ENCODE peak calls at places on chromosome 10, in six cellular contexts. F, I, U, S, J and V are unnamed samples.

GRCh38 chr10:124377101-124377500 is 41.6 kb downstream of the OAT start:
- DNase-seq in F (no peak), U (no peak), J (no peak), I (no peak), S (no peak), V (no peak)

GRCh38 chr10:516766-517165 is 172.7 kb downstream of the DIP2C start:
- DNase-seq in F (no peak), I (peak; percentile 57), U (no peak), J (no peak), S (no peak), V (peak; percentile 49)

GRCh38 chr10:50679149-50679548 is 55.4 kb upstream of the SGMS1 start:
- DNase-seq in J (no peak), U (no peak), S (no peak), F (peak; percentile 17), I (no peak), V (no peak)

GRCh38 chr10:17435898-17436297 is 18.5 kb downstream of the ST8SIA6 start:
- DNase-seq in U (no peak), F (no peak), S (no peak), J (no peak), I (no peak), V (no peak)

GRCh38 chr10:55628260-55628701 is 732.8 kb downstream of the ZWINT start:
- DNase-seq in J (no peak), I (peak; percentile 61), S (no peak), U (no peak), F (peak; percentile 71), V (no peak)

GRCh38 chr10:15744217-15744865 is 24.6 kb upstream of the ITGA8 start:
- DNase-seq in J (peak; percentile 25), F (peak; percentile 92), I (peak; percentile 37), S (peak; percentile 66), U (no peak), V (no peak)

GRCh38 chr10:49056356-49056755 is 59.0 kb downstream of the VSTM4 start:
- DNase-seq in J (no peak), S (no peak), U (no peak), F (no peak), I (no peak), V (no peak)

GRCh38 chr10:47094636-47095035 is 183.4 kb downstream of the PTPN20 start:
- DNase-seq in F (no peak), U (peak; percentile 49), I (no peak), J (no peak), S (no peak), V (no peak)

GRCh38 chr10:6185039-6185716 is 17.6 kb upstream of the PFKFB3 start:
- DNase-seq in I (peak; percentile 5), S (no peak), J (no peak), U (no peak), F (no peak), V (peak; percentile 64)

GRCh38 chr10:107548301-107548700 is 383.8 kb upstream of the SORCS1 start:
- DNase-seq in J (no peak), U (no peak), F (peak; percentile 32), I (no peak), S (no peak), V (no peak)

GRCh38 chr10:12960939-12961338 is 40.6 kb downstream of the CCDC3 start:
- DNase-seq in S (no peak), U (peak; percentile 46), I (no peak), F (no peak), J (no peak), V (no peak)

GRCh38 chr10:89219512-89220218 is 12.5 kb upstream of the CH25H start:
- DNase-seq in I (no peak), F (no peak), U (no peak), J (no peak), S (no peak), V (no peak)

GRCh38 chr10:51510231-51510630 is 189.2 kb downstream of the CSTF2T start:
- DNase-seq in F (no peak), S (no peak), U (no peak), I (no peak), J (no peak), V (no peak)

GRCh38 chr10:59887972-59888640 is 18.2 kb downstream of the CCDC6 start:
- DNase-seq in S (no peak), J (no peak), F (no peak), U (no peak), I (no peak), V (no peak)

GRCh38 chr10:119657725-119658124 is 6.5 kb downstream of the BAG3 start:
- DNase-seq in I (no peak), U (no peak), J (no peak), F (no peak), S (no peak), V (no peak)

GRCh38 chr10:878333-878753 is 53.2 kb downstream of the LARP4B start:
- DNase-seq in U (no peak), S (no peak), I (no peak), J (no peak), F (no peak), V (no peak)

GRCh38 chr10:104331208-104331838 is 6.9 kb downstream of the ITPRIP start:
- DNase-seq in F (peak; percentile 55), I (no peak), J (no peak), S (peak; percentile 44), U (no peak), V (peak; percentile 68)

GRCh38 chr10:47257396-47258120 is 42.4 kb upstream of the GDF10 start:
- DNase-seq in U (no peak), S (no peak), F (no peak), I (no peak), J (no peak), V (no peak)

GRCh38 chr10:8975535-8975934 is 921.0 kb downstream of the GATA3 start:
- DNase-seq in S (no peak), I (no peak), J (no peak), F (peak; percentile 11), U (no peak), V (no peak)

GRCh38 chr10:43803816-43804215 is 155.1 kb upstream of the ZNF32 start:
- DNase-seq in F (peak; percentile 33), J (no peak), U (no peak), I (no peak), S (no peak), V (no peak)

GRCh38 chr10:46094197-46094500 is 48.1 kb upstream of the MSMB start:
- DNase-seq in F (no peak), S (no peak), U (peak; percentile 85), J (no peak), I (no peak), V (no peak)

GRCh38 chr10:70649526-70649925 is 22.8 kb upstream of the ADAMTS14 start:
- DNase-seq in I (no peak), J (no peak), F (no peak), S (no peak), U (no peak), V (no peak)

GRCh38 chr10:106515206-106515790 is 649.2 kb downstream of the SORCS1 start:
- DNase-seq in S (no peak), F (no peak), J (no peak), U (no peak), I (no peak), V (no peak)

GRCh38 chr10:102299873-102300272 is 54.5 kb downstream of the GBF1 start:
- DNase-seq in F (no peak), U (no peak), S (no peak), J (no peak), I (no peak), V (no peak)

GRCh38 chr10:62234284-62234605 is 34.4 kb downstream of the RTKN2 start:
- DNase-seq in J (no peak), I (no peak), S (no peak), U (no peak), F (no peak), V (no peak)

GRCh38 chr10:108583827-108584226 is 1339.5 kb downstream of the XPNPEP1 start:
- DNase-seq in S (no peak), I (no peak), U (no peak), J (no peak), F (no peak), V (no peak)

GRCh38 chr10:46062735-46063428 is 16.8 kb upstream of the MSMB start:
- DNase-seq in S (no peak), J (no peak), F (no peak), U (no peak), I (no peak), V (no peak)

GRCh38 chr10:30877111-30877510 is 154.6 kb downstream of the ZNF438 start:
- DNase-seq in J (no peak), I (no peak), S (no peak), F (no peak), U (no peak), V (no peak)

GRCh38 chr10:123146013-123146891 is 1.7 kb upstream of the HMX2 start:
- DNase-seq in U (no peak), J (no peak), F (peak; percentile 43), I (peak; percentile 41), S (no peak), V (no peak)

GRCh38 chr10:98041352-98042043 is 11.1 kb upstream of the CRTAC1 start:
- DNase-seq in J (no peak), I (peak; percentile 72), U (no peak), F (peak; percentile 89), S (peak; percentile 61), V (no peak)

GRCh38 chr10:52950578-52950977 is 178.0 kb upstream of the MBL2 start:
- DNase-seq in J (no peak), F (peak; percentile 51), U (no peak), I (no peak), S (no peak), V (peak; percentile 12)

GRCh38 chr10:72072046-72072445 is 16.3 kb downstream of the SPOCK2 start:
- DNase-seq in J (no peak), F (no peak), U (no peak), I (no peak), S (no peak), V (peak; percentile 66)

GRCh38 chr10:21167288-21168010 is 270.3 kb upstream of the NEBL start:
- DNase-seq in I (no peak), J (no peak), S (no peak), F (no peak), U (no peak), V (no peak)

GRCh38 chr10:3784510-3785250 is at the start of gene KLF6:
- DNase-seq in F (peak; percentile 37), U (peak; percentile 85), S (no peak), I (peak; percentile 67), J (no peak), V (peak; percentile 93)
- TF ChIP-seq POLR2AphosphoS5 in F (no peak), U (peak; percentile 90), S (peak; percentile 51), I (peak; percentile 86), J (peak; percentile 73), V (peak; percentile 89)

GRCh38 chr10:33005322-33006282 is 47.6 kb upstream of the ITGB1 start:
- DNase-seq in F (peak; percentile 90), U (no peak), J (no peak), S (peak; percentile 89), I (peak; percentile 82), V (peak; percentile 85)
- TF ChIP-seq POLR2AphosphoS5 in F (peak; percentile 32), U (peak; percentile 86), J (no peak), S (peak; percentile 56), I (peak; percentile 10), V (peak; percentile 86)

GRCh38 chr10:127444155-127444554 is 105.0 kb upstream of the NPS start:
- DNase-seq in J (no peak), I (no peak), F (no peak), S (no peak), U (no peak), V (no peak)
- TF ChIP-seq POLR2AphosphoS5 in J (no peak), I (no peak), F (no peak), S (no peak), U (no peak), V (no peak)

GRCh38 chr10:44864637-44865288 is 46.4 kb upstream of the TMEM72 start:
- DNase-seq in S (peak; percentile 60), U (no peak), J (peak; percentile 86), F (peak; percentile 95), I (peak; percentile 91), V (peak; percentile 96)
- TF ChIP-seq POLR2AphosphoS5 in S (no peak), U (peak; percentile 60), J (no peak), F (peak; percentile 43), I (no peak), V (peak; percentile 49)